ENCODE peak calls at places on chromosomes 4 and X, in five cellular contexts. I is HCT116, O is SK-N-SH, A is lower lobe of right lung, Z is IMR-90. F is an unnamed sample.

GRCh38 chr4:4344915-4345527 is 41.9 kb upstream of the NSG1 start:
- DNase-seq in A (no peak), I (no peak), O (no peak), Z (no peak), F (peak; percentile 26)

GRCh38 chrX:109777749-109778148 is 44.7 kb upstream of the ACSL4 start:
- DNase-seq in A (no peak), O (no peak), I (no peak), Z (no peak), F (no peak)

GRCh38 chr4:164783966-164784365 is 30.0 kb downstream of the SMIM31 start:
- DNase-seq in Z (no peak), A (no peak), O (no peak), I (no peak), F (no peak)

GRCh38 chr4:156957558-156957957 is 14.0 kb downstream of the PDGFC start:
- DNase-seq in A (no peak), I (no peak), O (no peak), Z (no peak), F (no peak)

GRCh38 chr4:173835863-173836262 is 305.8 kb upstream of the HAND2 start:
- DNase-seq in I (no peak), O (peak; percentile 44), A (no peak), Z (peak; percentile 80), F (peak; percentile 45)

GRCh38 chrX:9677098-9677739 is 88.4 kb downstream of the GPR143 start:
- DNase-seq in I (no peak), A (no peak), O (no peak), Z (peak; percentile 64), F (no peak)

GRCh38 chr4:13294961-13295605 is 189.1 kb downstream of the RAB28 start:
- DNase-seq in O (no peak), A (no peak), Z (no peak), I (no peak), F (no peak)

GRCh38 chrX:110114260-110114776 is 111.4 kb downstream of the TMEM164 start:
- DNase-seq in O (no peak), Z (no peak), I (no peak), A (no peak), F (no peak)

GRCh38 chr4:7076694-7077082 is 8.8 kb upstream of the GRPEL1 start:
- DNase-seq in A (no peak), I (no peak), Z (no peak), O (no peak), F (no peak)

GRCh38 chrX:100975212-100975611 is 5.7 kb downstream of the ARL13A start:
- DNase-seq in I (no peak), Z (peak; percentile 60), O (no peak), A (no peak), F (no peak)

GRCh38 chr4:74456056-74456744 is 11.3 kb downstream of the AREG start:
- DNase-seq in A (no peak), Z (no peak), O (no peak), I (no peak), F (no peak)

GRCh38 chr4:74456849-74457395 is 12.0 kb downstream of the AREG start:
- DNase-seq in Z (no peak), A (no peak), I (no peak), O (no peak), F (no peak)

GRCh38 chr4:74455361-74456055 is 10.6 kb downstream of the AREG start:
- DNase-seq in A (no peak), Z (no peak), O (no peak), I (no peak), F (no peak)

GRCh38 chr4:74453037-74453635 is 8.2 kb downstream of the AREG start:
- DNase-seq in Z (no peak), O (no peak), I (no peak), A (no peak), F (no peak)

DNA sequence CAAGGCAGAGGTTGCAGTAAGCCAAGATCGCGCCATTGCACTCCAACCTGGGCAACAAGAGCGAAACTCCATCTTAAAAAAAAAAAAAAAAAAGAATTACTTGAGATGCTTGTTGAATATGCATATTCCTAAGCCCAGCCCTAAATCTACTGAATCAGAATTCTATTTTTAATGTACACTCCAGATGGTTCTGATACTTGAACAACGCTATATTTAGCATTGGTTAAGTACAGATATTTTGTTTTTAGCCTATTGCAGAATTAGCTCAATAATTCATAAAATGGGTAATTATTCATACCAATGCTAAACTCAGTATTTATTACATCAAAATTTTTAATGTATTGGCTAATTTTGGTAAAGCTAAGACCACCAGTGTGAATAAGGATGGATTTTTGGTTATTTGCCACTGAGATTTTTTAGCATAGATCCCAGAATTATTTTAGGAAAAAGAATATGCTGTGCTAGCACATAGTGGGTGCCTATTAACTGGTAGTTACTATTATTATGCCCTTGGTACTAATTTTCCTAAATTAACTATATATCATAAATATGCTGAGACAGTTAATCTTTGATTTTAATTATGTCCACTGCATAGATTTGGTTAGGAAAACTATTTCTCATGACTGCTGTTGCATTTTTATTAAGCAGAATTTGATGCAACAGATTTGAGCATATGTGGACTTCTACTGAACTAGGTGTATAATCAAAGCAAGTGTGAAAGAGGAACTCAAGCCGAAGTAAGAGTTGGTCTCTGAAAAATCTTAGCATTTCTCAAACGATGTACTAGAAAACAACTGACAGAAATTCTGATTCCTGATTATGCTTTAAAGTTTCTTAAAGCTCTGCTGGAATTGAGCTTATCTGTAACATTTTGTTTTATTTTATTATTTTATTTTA is 9.2 kb downstream of the AREG start:
- DNase-seq in Z (no peak), I (no peak), A (no peak), O (no peak), F (no peak)
- H3K4me1 ChIP-seq in Z (peaks cover 2% of the 10 kb centered on the region), I (peaks cover 88% of the 10 kb centered on the region), A (no peaks in the 10 kb centered on the region), O (no peaks in the 10 kb centered on the region), F (no peaks in the 10 kb centered on the region)

DNA sequence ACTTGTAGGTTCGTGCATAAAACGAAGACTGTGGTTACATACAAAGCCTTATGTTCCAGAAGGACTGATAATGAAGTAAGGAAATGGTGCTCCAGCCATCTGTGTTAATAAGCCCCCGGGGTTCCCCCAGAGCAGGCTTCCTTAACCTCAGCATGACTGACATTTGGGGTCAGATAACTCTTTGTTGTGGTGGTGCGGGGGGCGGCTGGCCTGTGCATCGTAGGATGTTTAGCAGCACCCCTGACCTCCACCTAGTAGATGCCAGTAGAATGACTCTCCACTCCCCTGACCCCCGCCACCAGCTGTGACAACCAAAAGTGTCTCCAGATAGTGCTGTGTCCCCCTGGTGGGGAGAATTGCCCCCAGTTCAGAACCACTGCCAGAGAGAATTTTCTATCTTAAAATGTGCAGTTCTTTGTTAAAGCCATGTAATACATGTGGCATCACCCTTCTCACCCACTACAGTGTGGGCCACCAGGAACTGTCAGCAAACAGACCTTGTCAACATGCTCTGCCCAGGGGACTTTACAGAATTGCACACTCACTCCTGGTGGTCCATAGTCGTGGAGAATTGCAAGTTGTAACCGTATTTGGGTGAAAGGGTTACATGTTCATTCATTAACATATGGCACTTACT is 7.5 kb downstream of the SH3KBP1 start:
- DNase-seq in I (no peak), O (no peak), Z (no peak), A (no peak), F (no peak)
- H3K4me1 ChIP-seq in I (peaks cover 37% of the 10 kb centered on the region), O (peaks cover 13% of the 10 kb centered on the region), Z (peaks cover 3% of the 10 kb centered on the region), A (peaks cover 6% of the 10 kb centered on the region), F (no peaks in the 10 kb centered on the region)

GRCh38 chr4:52701207-52701606 is 42.1 kb upstream of the USP46 start:
- DNase-seq in I (no peak), A (no peak), Z (no peak), O (no peak), F (no peak)
- H3K4me1 ChIP-seq in I (no peaks in the 10 kb centered on the region), A (no peaks in the 10 kb centered on the region), Z (no peaks in the 10 kb centered on the region), O (no peaks in the 10 kb centered on the region), F (no peaks in the 10 kb centered on the region)

GRCh38 chr4:98522603-98523395 is 135.6 kb downstream of the TSPAN5 start:
- DNase-seq in A (no peak), I (peak; percentile 87), O (no peak), Z (peak; percentile 92), F (no peak)
- H3K4me1 ChIP-seq in A (no peaks in the 10 kb centered on the region), I (peaks cover 95% of the 10 kb centered on the region), O (peaks cover 8% of the 10 kb centered on the region), Z (peaks cover 33% of the 10 kb centered on the region), F (no peaks in the 10 kb centered on the region)